ENCODE peak calls at places on chromosome 10, in four cellular contexts. C, Q, J and V are unnamed samples.

GRCh38 chr10:60526024-60526585 is 136.4 kb upstream of the ANK3 start:
- DNase-seq in C (no peak), Q (no peak), J (no peak), V (no peak)

GRCh38 chr10:110652475-110653118 is 8.5 kb downstream of the RBM20 start:
- DNase-seq in C (no peak), Q (no peak), J (no peak), V (no peak)

GRCh38 chr10:14530465-14530864 is 199.7 kb upstream of the FRMD4A start:
- DNase-seq in C (no peak), Q (no peak), J (no peak), V (no peak)

GRCh38 chr10:89837173-89838001 is 136.0 kb downstream of the KIF20B start:
- DNase-seq in C (no peak), Q (no peak), J (peak), V (peak)

GRCh38 chr10:129593953-129594352 is 126.9 kb downstream of the MGMT start:
- DNase-seq in C (no peak), Q (no peak), J (no peak), V (no peak)

GRCh38 chr10:86968271-86968993 is at the start of gene ADIRF:
- DNase-seq in C (no peak), Q (no peak), J (peak), V (peak)

GRCh38 chr10:52351911-52352310 is 37.8 kb downstream of the DKK1 start:
- DNase-seq in C (no peak), Q (no peak), J (no peak), V (no peak)

GRCh38 chr10:130935051-130935450 is 376.5 kb downstream of the TCERG1L start:
- DNase-seq in C (no peak), Q (no peak), J (no peak), V (no peak)

GRCh38 chr10:62193479-62193878 is 75.2 kb downstream of the RTKN2 start:
- DNase-seq in C (no peak), Q (no peak), J (no peak), V (no peak)

GRCh38 chr10:13271552-13272163 is 28.2 kb downstream of the PHYH start:
- DNase-seq in C (no peak), Q (no peak), J (peak), V (peak)

GRCh38 chr10:69055241-69055640 is 32.7 kb upstream of the SRGN start:
- DNase-seq in C (no peak), Q (no peak), J (no peak), V (no peak)

GRCh38 chr10:32972454-32972853 is 14.4 kb upstream of the ITGB1 start:
- DNase-seq in C (no peak), Q (no peak), J (no peak), V (no peak)

GRCh38 chr10:20276127-20276979 is 460.1 kb downstream of the PLXDC2 start:
- DNase-seq in C (no peak), Q (peak), J (no peak), V (no peak)

GRCh38 chr10:19014034-19014433 is 34.6 kb upstream of the MALRD1 start:
- DNase-seq in C (peak), Q (peak), J (no peak), V (no peak)

GRCh38 chr10:110372656-110373055 is 67.9 kb upstream of the SMNDC1 start:
- DNase-seq in C (no peak), Q (no peak), J (no peak), V (no peak)

GRCh38 chr10:3803884-3804741 is 19.1 kb upstream of the KLF6 start:
- DNase-seq in C (no peak), Q (no peak), J (no peak), V (no peak)

GRCh38 chr10:7986851-7987250 is 67.6 kb upstream of the GATA3 start:
- DNase-seq in C (peak), Q (no peak), J (no peak), V (no peak)

GRCh38 chr10:60907972-60908371 is 36.0 kb downstream of the RHOBTB1 start:
- DNase-seq in C (no peak), Q (no peak), J (no peak), V (no peak)

GRCh38 chr10:6924166-6924565 is 344.1 kb upstream of the PRKCQ start:
- DNase-seq in C (no peak), Q (no peak), J (no peak), V (no peak)

GRCh38 chr10:44891721-44892120 is 19.4 kb upstream of the TMEM72 start:
- DNase-seq in C (no peak), Q (no peak), J (no peak), V (no peak)

GRCh38 chr10:89373916-89374711 is 3.7 kb upstream of the IFIT1B start:
- DNase-seq in C (no peak), Q (no peak), J (peak), V (peak)

GRCh38 chr10:71725998-71726672 is 6.6 kb upstream of the C10orf105 start:
- DNase-seq in C (no peak), Q (no peak), J (no peak), V (peak)

GRCh38 chr10:89503633-89504345 is 31.6 kb downstream of the SLC16A12 start:
- DNase-seq in C (no peak), Q (no peak), J (peak), V (no peak)

GRCh38 chr10:113073549-113074189 is 123.6 kb downstream of the TCF7L2 start:
- DNase-seq in C (peak), Q (peak), J (peak), V (peak)

GRCh38 chr10:113068178-113068890 is 118.3 kb downstream of the TCF7L2 start:
- DNase-seq in C (no peak), Q (no peak), J (no peak), V (no peak)

GRCh38 chr10:113067516-113067915 is 117.5 kb downstream of the TCF7L2 start:
- DNase-seq in C (no peak), Q (no peak), J (no peak), V (no peak)

GRCh38 chr10:113069595-113069994 is 119.5 kb downstream of the TCF7L2 start:
- DNase-seq in C (no peak), Q (no peak), J (no peak), V (no peak)

GRCh38 chr10:113071446-113071845 is 121.4 kb downstream of the TCF7L2 start:
- DNase-seq in C (no peak), Q (no peak), J (peak), V (peak)
- H3K27ac ChIP-seq in C (peak), Q (no peak), J (no peak), V (peak)

GRCh38 chr10:119319161-119319919 is 112.0 kb downstream of the GRK5 start:
- DNase-seq in C (no peak), Q (no peak), J (no peak), V (no peak)
- H3K4me3 ChIP-seq in C (no peak), Q (no peak), J (no peak), V (no peak)

GRCh38 chr10:94052901-94053638 is 59.3 kb downstream of the PLCE1 start:
- DNase-seq in C (no peak), Q (no peak), J (no peak), V (no peak)
- TF ChIP-seq CTCF in C (no peak), Q (no peak), J (no peak), V (no peak)

GRCh38 chr10:34726862-34727261 is 88.2 kb downstream of the PARD3 start:
- DNase-seq in C (no peak), Q (no peak), J (no peak), V (no peak)

GRCh38 chr10:34728361-34728760 is 86.7 kb downstream of the PARD3 start:
- DNase-seq in C (no peak), Q (no peak), J (no peak), V (no peak)

GRCh38 chr10:34729619-34730018 is 85.5 kb downstream of the PARD3 start:
- DNase-seq in C (no peak), Q (no peak), J (no peak), V (no peak)

GRCh38 chr10:34730726-34731125 is 84.4 kb downstream of the PARD3 start:
- DNase-seq in C (no peak), Q (no peak), J (no peak), V (no peak)

GRCh38 chr10:34727595-34728033 is 87.5 kb downstream of the PARD3 start:
- DNase-seq in C (no peak), Q (no peak), J (no peak), V (peak)
- H3K27ac ChIP-seq in C (no peak), Q (no peak), J (no peak), V (no peak)

GRCh38 chr10:132517951-132518521 is 19.6 kb upstream of the INPP5A start:
- DNase-seq in C (no peak), Q (no peak), J (no peak), V (peak)
- H3K4me3 ChIP-seq in C (no peak), Q (no peak), J (peak), V (no peak)

DNA sequence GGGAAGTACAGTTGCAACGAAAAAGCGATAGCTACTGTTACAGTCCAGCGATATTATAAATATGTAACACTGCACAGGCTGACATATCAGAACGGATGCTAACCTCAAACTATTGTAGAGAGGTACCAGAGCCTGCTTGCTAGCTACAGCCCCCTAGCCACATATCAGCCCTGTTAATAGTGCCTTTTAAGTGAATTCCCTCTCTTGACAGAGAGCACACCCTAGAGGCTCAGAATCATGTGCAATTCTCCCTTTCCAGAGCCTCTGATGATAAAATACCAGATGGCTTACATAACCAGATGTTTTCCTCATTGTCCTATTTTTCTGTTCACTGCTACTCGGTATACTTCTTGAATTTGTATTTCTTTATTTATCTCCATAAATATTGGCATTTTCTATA is 960.7 kb upstream of the CELF2 start:
- DNase-seq in C (no peak), Q (no peak), J (no peak), V (no peak)
- TF ChIP-seq CTCF in C (peak), Q (no peak), J (peak), V (no peak)

DNA sequence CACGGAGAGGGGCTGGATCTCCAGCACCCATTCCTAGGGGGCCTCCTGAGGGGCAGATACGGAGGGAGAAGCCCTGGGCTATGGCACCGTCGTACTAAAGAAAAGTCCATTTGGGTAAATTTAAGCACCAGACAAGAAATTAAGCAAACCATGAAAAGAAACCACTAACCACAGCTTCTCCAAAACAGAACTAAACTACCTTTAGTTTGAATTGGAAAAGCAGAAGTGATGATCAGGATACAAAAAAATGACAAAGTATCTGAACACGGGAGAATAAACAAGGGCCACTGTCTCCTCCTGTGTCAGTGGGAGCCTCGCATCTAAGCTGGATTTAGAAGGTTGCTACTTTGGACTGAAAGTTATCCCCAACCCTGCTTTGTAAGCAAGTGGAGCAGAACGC is 69.1 kb downstream of the DIP2C start:
- DNase-seq in C (no peak), Q (no peak), J (no peak), V (no peak)
- H3K27ac ChIP-seq in C (no peak), Q (no peak), J (peak), V (no peak)